ENCODE peak calls at places on chromosomes 6 and 20, in nine cellular contexts. A, Q, M, O, G, X, L, S and B are unnamed samples.

GRCh38 chr20:44884907-44885391 is 556 bp upstream of the YWHAB start:
- DNase-seq in G (no peak), X (no peak), Q (no peak), A (no peak), M (no peak), L (no peak), O (no peak), S (no peak), B (no peak)

GRCh38 chr20:33480071-33480470 is 9.8 kb upstream of the CBFA2T2 start:
- DNase-seq in A (peak), L (no peak), X (no peak), M (no peak), O (no peak), S (no peak), Q (no peak), G (no peak), B (no peak)

GRCh38 chr6:166258854-166259276 is 49.3 kb downstream of the PRR18 start:
- DNase-seq in G (peak), S (no peak), A (no peak), L (no peak), O (no peak), M (peak), Q (peak), X (peak), B (no peak)

GRCh38 chr20:57248132-57248797 is 18.2 kb downstream of the BMP7 start:
- DNase-seq in M (no peak), G (no peak), X (peak), A (no peak), O (no peak), S (no peak), L (no peak), Q (no peak), B (no peak)

GRCh38 chr6:137487181-137487910 is 6.8 kb downstream of the OLIG3 start:
- DNase-seq in Q (no peak), X (no peak), G (no peak), S (no peak), O (no peak), L (no peak), A (peak), M (no peak), B (no peak)

GRCh38 chr6:114194362-114195343 is 148.2 kb downstream of the HS3ST5 start:
- DNase-seq in G (no peak), Q (no peak), S (peak), A (no peak), L (no peak), M (no peak), X (peak), O (no peak), B (peak)

GRCh38 chr6:3353504-3353903 is 94.8 kb downstream of the PSMG4 start:
- DNase-seq in X (no peak), A (no peak), L (no peak), M (no peak), S (no peak), G (no peak), O (no peak), Q (no peak), B (no peak)

GRCh38 chr20:25040438-25040831 is 17.5 kb downstream of the ACSS1 start:
- DNase-seq in L (peak), O (no peak), G (no peak), X (no peak), A (no peak), Q (no peak), M (no peak), S (peak), B (peak)

GRCh38 chr6:291148-291696 is 1.1 kb upstream of the DUSP22 start:
- DNase-seq in M (no peak), S (peak), X (peak), A (no peak), Q (no peak), L (no peak), O (peak), G (no peak), B (peak)

GRCh38 chr6:29725981-29726380 is 2.7 kb downstream of the HLA-F start:
- DNase-seq in A (no peak), Q (no peak), M (no peak), O (no peak), S (no peak), G (no peak), L (no peak), X (no peak), B (no peak)

GRCh38 chr6:83378621-83379388 is 52.0 kb downstream of the ME1 start:
- DNase-seq in Q (no peak), A (no peak), L (no peak), O (no peak), S (peak), M (no peak), X (peak), G (no peak), B (peak)

GRCh38 chr6:105993769-105994521 is 92.2 kb upstream of the PRDM1 start:
- DNase-seq in S (peak), L (no peak), O (no peak), G (no peak), M (peak), X (peak), Q (no peak), A (peak), B (peak)

GRCh38 chr6:20260360-20260759 is 48.1 kb upstream of the MBOAT1 start:
- DNase-seq in O (no peak), A (no peak), L (no peak), Q (no peak), G (no peak), M (no peak), X (no peak), S (no peak), B (no peak)

GRCh38 chr6:46914279-46914810 is 7.4 kb downstream of the ADGRF5 start:
- DNase-seq in S (no peak), X (no peak), L (no peak), G (no peak), M (no peak), A (peak), O (no peak), Q (no peak), B (no peak)

GRCh38 chr20:60138263-60139127 is 180.3 kb downstream of the CDH26 start:
- DNase-seq in S (no peak), M (peak), G (peak), A (no peak), Q (peak), O (no peak), X (peak), L (no peak), B (peak)

GRCh38 chr6:92748131-92748530 is 671.2 kb downstream of the EPHA7 start:
- DNase-seq in Q (no peak), A (no peak), G (no peak), O (no peak), X (no peak), S (peak), L (no peak), M (no peak), B (no peak)

GRCh38 chr20:62716198-62716940 is 7.7 kb downstream of the NTSR1 start:
- DNase-seq in Q (no peak), M (no peak), O (no peak), G (no peak), X (no peak), A (no peak), S (peak), L (no peak), B (peak)

GRCh38 chr6:92110390-92110789 is 1309.0 kb downstream of the EPHA7 start:
- DNase-seq in G (no peak), Q (no peak), L (no peak), M (no peak), O (no peak), X (no peak), A (no peak), S (no peak), B (no peak)

GRCh38 chr6:157597461-157598312 is 216.7 kb downstream of the ZDHHC14 start:
- DNase-seq in S (peak), G (no peak), X (peak), A (peak), O (no peak), Q (peak), M (no peak), L (no peak), B (peak)

GRCh38 chr20:8853805-8854338 is 215.0 kb upstream of the PLCB4 start:
- DNase-seq in A (peak), Q (peak), S (peak), M (no peak), O (no peak), G (no peak), L (no peak), X (peak), B (peak)

GRCh38 chr6:154800338-154800737 is 67.1 kb downstream of the SCAF8 start:
- DNase-seq in G (no peak), Q (no peak), X (no peak), O (no peak), S (no peak), A (no peak), L (no peak), M (no peak), B (no peak)

GRCh38 chr6:3009930-3010329 is 10.2 kb downstream of the NQO2 start:
- DNase-seq in Q (no peak), M (no peak), X (no peak), L (no peak), A (no peak), S (no peak), G (no peak), O (no peak), B (peak)

GRCh38 chr6:150741633-150742200 is 123.8 kb upstream of the MTHFD1L start:
- DNase-seq in A (peak), G (no peak), M (no peak), L (no peak), X (peak), Q (no peak), O (no peak), S (no peak), B (peak)

GRCh38 chr6:139544699-139545052 is 170.2 kb upstream of the CITED2 start:
- DNase-seq in M (no peak), G (no peak), X (no peak), A (no peak), S (no peak), O (no peak), L (no peak), Q (no peak), B (no peak)

GRCh38 chr6:152295346-152295745 is 341.8 kb downstream of the SYNE1 start:
- DNase-seq in G (no peak), O (no peak), L (peak), M (no peak), X (peak), Q (no peak), A (no peak), S (peak), B (peak)

GRCh38 chr20:45427236-45428149 is 11.6 kb downstream of the PIGT start:
- DNase-seq in L (no peak), A (no peak), Q (no peak), M (no peak), G (no peak), S (no peak), X (no peak), O (peak), B (no peak)

GRCh38 chr6:129921169-129921817 is 60.2 kb upstream of the TMEM244 start:
- DNase-seq in S (no peak), M (no peak), X (no peak), A (no peak), Q (no peak), O (no peak), L (no peak), G (no peak), B (no peak)

GRCh38 chr20:38201356-38201755 is 36.3 kb upstream of the TGM2 start:
- DNase-seq in L (peak), X (peak), G (no peak), M (no peak), S (peak), Q (no peak), O (no peak), A (no peak), B (peak)

GRCh38 chr6:115986026-115986425 is 74.7 kb downstream of the FRK start:
- DNase-seq in M (no peak), O (no peak), X (no peak), Q (no peak), G (no peak), L (no peak), A (no peak), S (peak), B (no peak)

GRCh38 chr20:25507385-25508082 is 77.8 kb downstream of the NINL start:
- DNase-seq in M (no peak), G (no peak), A (no peak), X (no peak), L (no peak), O (no peak), S (no peak), Q (no peak), B (no peak)

GRCh38 chr6:25829375-25829774 is 2.5 kb downstream of the SLC17A1 start:
- DNase-seq in G (no peak), X (no peak), Q (no peak), L (no peak), A (no peak), S (no peak), O (no peak), M (no peak), B (no peak)